ENCODE peak calls at places on chromosomes 4 and X, in eight cellular contexts. J is cardiac muscle cell, M is ovary, F is body of pancreas, E is mucosa of descending colon, X is GM23338, I is IMR-90, O is PC-3. Z is an unnamed sample.

GRCh38 chrX:134971926-134972325 is 18.9 kb upstream of the SMIM10 start:
- DNase-seq in J (no peak), M (no peak), F (no peak), E (no peak), X (no peak), I (peak), O (no peak), Z (no peak)

GRCh38 chrX:101485212-101486064 is at the start of gene ARMCX4:
- DNase-seq in J (peak), M (peak), F (peak), E (peak), X (peak), I (peak), O (no peak), Z (peak)

GRCh38 chr4:12635629-12636028 is 848.5 kb downstream of the RAB28 start:
- DNase-seq in J (no peak), M (no peak), F (no peak), E (no peak), X (no peak), I (no peak), O (no peak), Z (no peak)

GRCh38 chr4:10413177-10413576 is 44.0 kb downstream of the ZNF518B start:
- DNase-seq in J (no peak), M (no peak), F (no peak), E (no peak), X (no peak), I (no peak), O (no peak), Z (no peak)

GRCh38 chr4:186307497-186307896 is 41.5 kb downstream of the F11 start:
- DNase-seq in J (no peak), M (no peak), F (no peak), E (no peak), X (no peak), I (no peak), O (no peak), Z (no peak)

GRCh38 chrX:81308086-81308852 is 106.4 kb downstream of the SH3BGRL start:
- DNase-seq in J (no peak), M (no peak), F (no peak), E (no peak), X (no peak), I (no peak), O (no peak), Z (no peak)

GRCh38 chrX:136041254-136041812 is 56.1 kb downstream of the SLC9A6 start:
- DNase-seq in J (no peak), M (no peak), F (no peak), E (no peak), X (no peak), I (no peak), O (no peak), Z (no peak)

GRCh38 chr4:84634961-84635360 is 52.0 kb downstream of the CDS1 start:
- DNase-seq in J (no peak), M (no peak), F (no peak), E (no peak), X (no peak), I (no peak), O (peak), Z (no peak)

GRCh38 chr4:18319456-18319855 is 297.9 kb upstream of the LCORL start:
- DNase-seq in J (no peak), M (no peak), F (no peak), E (no peak), X (no peak), I (no peak), O (no peak), Z (no peak)
- H3K4me3 ChIP-seq in J (no peak), M (no peak), F (no peak), E (no peak), X (no peak), I (no peak), O (no peak), Z (no peak)

GRCh38 chr4:53810643-53811042 is 219.4 kb upstream of the LNX1 start:
- DNase-seq in J (no peak), M (no peak), F (no peak), E (no peak), X (no peak), I (no peak), O (no peak), Z (no peak)
- TF ChIP-seq CTCF in J (no peak), M (no peak), F (no peak), E (no peak), X (no peak), I (no peak), O (no peak), Z (no peak)

GRCh38 chr4:6942238-6942800 is 32.7 kb downstream of the TBC1D14 start:
- DNase-seq in J (peak), M (peak), F (no peak), E (peak), X (no peak), I (peak), O (peak), Z (peak)
- H3K4me3 ChIP-seq in J (no peak), M (no peak), F (no peak), E (no peak), X (peak), I (peak), O (no peak), Z (peak)

DNA sequence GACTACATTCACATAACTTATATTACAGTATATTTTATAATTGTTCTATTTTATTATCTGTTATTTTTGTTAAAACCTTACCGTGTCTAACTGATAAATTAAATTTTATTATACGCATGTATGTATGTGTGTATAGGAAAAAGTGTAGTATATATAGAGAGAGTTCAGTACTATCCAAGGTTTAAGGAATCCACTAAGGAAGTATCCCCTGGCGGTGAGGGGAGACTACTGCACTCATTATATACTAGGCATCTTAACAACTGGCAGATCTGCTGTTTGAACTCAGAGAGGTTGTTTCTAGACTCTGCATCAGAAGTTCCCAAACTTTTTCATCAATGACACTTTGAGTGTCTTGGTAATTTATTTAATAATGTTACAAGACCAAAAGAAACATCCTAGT is 70.9 kb downstream of the NDST4 start:
- DNase-seq in J (no peak), M (no peak), F (no peak), E (no peak), X (peak), I (no peak), O (peak), Z (no peak)
- TF ChIP-seq CTCF in J (no peak), M (no peak), F (no peak), E (no peak), X (peak), I (no peak), O (peak), Z (no peak)

GRCh38 chr4:156945532-156945931 is 26.1 kb downstream of the PDGFC start:
- DNase-seq in J (no peak), M (no peak), F (no peak), E (no peak), X (no peak), I (no peak), O (peak), Z (no peak)
- H3K4me3 ChIP-seq in J (no peak), M (no peak), F (no peak), E (no peak), X (no peak), I (no peak), O (peak), Z (no peak)

GRCh38 chr4:143558823-143559756 is 45.6 kb downstream of the SMARCA5 start:
- DNase-seq in J (peak), M (peak), F (peak), E (peak), X (peak), I (peak), O (peak), Z (peak)
- TF ChIP-seq CTCF in J (peak), M (no peak), F (peak), E (peak), X (peak), I (peak), O (peak), Z (peak)

DNA sequence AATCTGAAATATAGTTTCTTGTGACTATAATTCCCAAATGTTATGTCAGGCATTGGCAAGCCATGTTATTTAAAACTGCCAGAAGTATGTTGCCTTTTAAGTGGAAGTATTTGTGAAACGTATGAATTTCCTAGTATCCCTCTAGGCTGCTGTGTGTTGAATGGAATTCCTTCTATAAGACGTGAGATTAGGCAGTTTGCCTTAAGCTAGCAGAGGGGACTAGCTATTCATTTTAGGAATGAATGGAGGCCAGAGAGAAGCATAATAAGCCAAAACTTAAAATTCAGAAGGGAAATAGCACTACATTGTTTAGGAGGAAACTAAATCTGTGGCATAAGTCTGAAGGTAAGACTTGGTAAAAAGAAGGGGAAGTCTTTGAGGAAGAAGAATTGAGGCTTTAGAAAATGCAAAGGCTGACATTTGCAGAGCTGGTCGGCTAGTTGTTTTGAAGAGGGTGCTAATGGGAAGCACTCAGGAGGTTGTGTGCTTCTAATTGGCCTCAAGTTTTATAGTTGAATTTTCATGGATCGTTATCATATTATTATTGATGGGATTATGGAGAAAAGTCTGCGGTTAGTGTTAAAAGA is 57.1 kb downstream of the TMEM131L start:
- DNase-seq in J (no peak), M (no peak), F (no peak), E (no peak), X (no peak), I (no peak), O (no peak), Z (no peak)
- H3K4me3 ChIP-seq in J (no peak), M (no peak), F (no peak), E (no peak), X (no peak), I (no peak), O (no peak), Z (no peak)

DNA sequence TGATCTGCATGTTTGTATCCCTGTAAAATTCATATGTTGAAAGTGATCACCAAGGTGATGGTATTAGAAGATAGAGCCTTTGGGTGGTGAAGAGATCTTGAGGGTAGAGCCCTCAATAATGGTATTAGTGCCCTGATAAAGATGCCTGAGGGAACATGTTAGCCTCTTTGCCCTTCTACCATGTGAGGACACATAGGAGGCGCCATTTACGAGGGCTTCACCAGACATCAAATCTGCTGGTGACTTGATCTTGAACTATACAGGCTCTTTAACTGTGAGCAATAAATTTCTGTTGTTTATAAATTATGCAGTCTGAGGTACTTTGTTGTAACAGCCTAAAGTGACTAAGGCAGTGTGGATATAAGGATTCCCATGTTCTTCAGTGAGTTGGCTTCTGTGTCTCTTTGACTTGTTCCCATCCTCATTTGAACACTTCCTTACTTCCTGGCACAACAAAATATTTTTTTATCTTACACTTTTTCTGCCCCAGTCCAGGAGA is 11.8 kb downstream of the MOB1B start:
- DNase-seq in J (no peak), M (no peak), F (no peak), E (no peak), X (peak), I (peak), O (peak), Z (peak)
- TF ChIP-seq CTCF in J (no peak), M (no peak), F (no peak), E (no peak), X (peak), I (peak), O (peak), Z (no peak)

Z was measured in fibroblast of pulmonary artery.